ENCODE peak calls at places on chromosome 13, in ten cellular contexts. One of them, this sample, is unnamed.
A peak's percentile ranks its signal among the peaks of the same experiment; 100 is the strongest.

GRCh38 chr13:109821038-109821545 is 34.7 kb upstream of the IRS2 start:
- DNase-seq in left ventricle myocardium inferior: no peak
- DNase-seq in stimulated activated CD8-positive, alpha-beta memory T cell treated with anti-CD3 and anti-CD28 coated beads, Interleukin-15, amount 100 ng/mL, for 1 hour: no peak
- DNase-seq in cerebellar nuclear complex: no peak
- DNase-seq in activated naive CD8-positive, alpha-beta T cell treated with anti-CD3 and anti-CD28 coated beads, Interleukin-2, amount 50 U/mL, for 24 hours: no peak
- DNase-seq in effector CD4-positive, alpha-beta T cell: no peak
- DNase-seq in fibroblast of lung: no peak
- DNase-seq in IMR-90: no peak
- DNase-seq in HT1080: no peak
- DNase-seq in mucosa of descending colon: no peak
- DNase-seq in this sample: no peak

GRCh38 chr13:40668335-40668734 is 1.9 kb upstream of the FOXO1 start:
- DNase-seq in stimulated activated CD8-positive, alpha-beta memory T cell treated with anti-CD3 and anti-CD28 coated beads, Interleukin-15, amount 100 ng/mL, for 1 hour: peak; percentile 27
- DNase-seq in activated naive CD8-positive, alpha-beta T cell treated with anti-CD3 and anti-CD28 coated beads, Interleukin-2, amount 50 U/mL, for 24 hours: peak; percentile 56
- DNase-seq in effector CD4-positive, alpha-beta T cell: peak; percentile 10
- DNase-seq in cerebellar nuclear complex: no peak
- DNase-seq in left ventricle myocardium inferior: peak; percentile 62
- DNase-seq in HT1080: no peak
- DNase-seq in fibroblast of lung: peak; percentile 27
- DNase-seq in mucosa of descending colon: no peak
- DNase-seq in IMR-90: no peak
- DNase-seq in this sample: peak; percentile 61

GRCh38 chr13:47110833-47111240 is 214.0 kb upstream of the HTR2A start:
- DNase-seq in left ventricle myocardium inferior: no peak
- DNase-seq in effector CD4-positive, alpha-beta T cell: no peak
- DNase-seq in fibroblast of lung: no peak
- DNase-seq in activated naive CD8-positive, alpha-beta T cell treated with anti-CD3 and anti-CD28 coated beads, Interleukin-2, amount 50 U/mL, for 24 hours: no peak
- DNase-seq in cerebellar nuclear complex: no peak
- DNase-seq in IMR-90: no peak
- DNase-seq in mucosa of descending colon: no peak
- DNase-seq in HT1080: no peak
- DNase-seq in stimulated activated CD8-positive, alpha-beta memory T cell treated with anti-CD3 and anti-CD28 coated beads, Interleukin-15, amount 100 ng/mL, for 1 hour: no peak
- DNase-seq in this sample: no peak

GRCh38 chr13:20360041-20360491 is 127.9 kb upstream of the GJB6 start:
- DNase-seq in activated naive CD8-positive, alpha-beta T cell treated with anti-CD3 and anti-CD28 coated beads, Interleukin-2, amount 50 U/mL, for 24 hours: no peak
- DNase-seq in fibroblast of lung: peak; percentile 62
- DNase-seq in stimulated activated CD8-positive, alpha-beta memory T cell treated with anti-CD3 and anti-CD28 coated beads, Interleukin-15, amount 100 ng/mL, for 1 hour: no peak
- DNase-seq in mucosa of descending colon: no peak
- DNase-seq in HT1080: peak; percentile 57
- DNase-seq in cerebellar nuclear complex: no peak
- DNase-seq in left ventricle myocardium inferior: no peak
- DNase-seq in effector CD4-positive, alpha-beta T cell: no peak
- DNase-seq in IMR-90: peak; percentile 43
- DNase-seq in this sample: peak; percentile 33

GRCh38 chr13:50800091-50800739 is 43.3 kb downstream of the DLEU7 start:
- DNase-seq in effector CD4-positive, alpha-beta T cell: no peak
- DNase-seq in activated naive CD8-positive, alpha-beta T cell treated with anti-CD3 and anti-CD28 coated beads, Interleukin-2, amount 50 U/mL, for 24 hours: no peak
- DNase-seq in stimulated activated CD8-positive, alpha-beta memory T cell treated with anti-CD3 and anti-CD28 coated beads, Interleukin-15, amount 100 ng/mL, for 1 hour: no peak
- DNase-seq in left ventricle myocardium inferior: no peak
- DNase-seq in cerebellar nuclear complex: no peak
- DNase-seq in fibroblast of lung: no peak
- DNase-seq in IMR-90: no peak
- DNase-seq in HT1080: no peak
- DNase-seq in mucosa of descending colon: no peak
- DNase-seq in this sample: no peak

GRCh38 chr13:48769107-48769704 is 115.5 kb downstream of the CYSLTR2 start:
- DNase-seq in left ventricle myocardium inferior: peak; percentile 41
- DNase-seq in activated naive CD8-positive, alpha-beta T cell treated with anti-CD3 and anti-CD28 coated beads, Interleukin-2, amount 50 U/mL, for 24 hours: peak; percentile 84
- DNase-seq in fibroblast of lung: peak; percentile 95
- DNase-seq in stimulated activated CD8-positive, alpha-beta memory T cell treated with anti-CD3 and anti-CD28 coated beads, Interleukin-15, amount 100 ng/mL, for 1 hour: peak; percentile 75
- DNase-seq in HT1080: peak; percentile 84
- DNase-seq in IMR-90: peak; percentile 91
- DNase-seq in effector CD4-positive, alpha-beta T cell: peak; percentile 82
- DNase-seq in cerebellar nuclear complex: no peak
- DNase-seq in mucosa of descending colon: peak; percentile 35
- DNase-seq in this sample: peak; percentile 88

GRCh38 chr13:114063545-114064515 is 68.6 kb downstream of the RASA3 start:
- DNase-seq in mucosa of descending colon: peak; percentile 52
- DNase-seq in fibroblast of lung: peak; percentile 72
- DNase-seq in effector CD4-positive, alpha-beta T cell: no peak
- DNase-seq in cerebellar nuclear complex: no peak
- DNase-seq in HT1080: peak; percentile 66
- DNase-seq in stimulated activated CD8-positive, alpha-beta memory T cell treated with anti-CD3 and anti-CD28 coated beads, Interleukin-15, amount 100 ng/mL, for 1 hour: no peak
- DNase-seq in left ventricle myocardium inferior: peak; percentile 63
- DNase-seq in activated naive CD8-positive, alpha-beta T cell treated with anti-CD3 and anti-CD28 coated beads, Interleukin-2, amount 50 U/mL, for 24 hours: no peak
- DNase-seq in IMR-90: peak; percentile 61
- DNase-seq in this sample: no peak

GRCh38 chr13:79522583-79522982 is 41.6 kb downstream of the NDFIP2 start:
- DNase-seq in effector CD4-positive, alpha-beta T cell: no peak
- DNase-seq in IMR-90: peak; percentile 64
- DNase-seq in stimulated activated CD8-positive, alpha-beta memory T cell treated with anti-CD3 and anti-CD28 coated beads, Interleukin-15, amount 100 ng/mL, for 1 hour: no peak
- DNase-seq in HT1080: peak; percentile 93
- DNase-seq in cerebellar nuclear complex: no peak
- DNase-seq in left ventricle myocardium inferior: no peak
- DNase-seq in activated naive CD8-positive, alpha-beta T cell treated with anti-CD3 and anti-CD28 coated beads, Interleukin-2, amount 50 U/mL, for 24 hours: peak; percentile 14
- DNase-seq in mucosa of descending colon: no peak
- DNase-seq in fibroblast of lung: peak; percentile 30
- DNase-seq in this sample: no peak

GRCh38 chr13:114258589-114258988 is 22.8 kb upstream of the UPF3A start:
- DNase-seq in fibroblast of lung: no peak
- DNase-seq in IMR-90: no peak
- DNase-seq in stimulated activated CD8-positive, alpha-beta memory T cell treated with anti-CD3 and anti-CD28 coated beads, Interleukin-15, amount 100 ng/mL, for 1 hour: no peak
- DNase-seq in mucosa of descending colon: no peak
- DNase-seq in effector CD4-positive, alpha-beta T cell: no peak
- DNase-seq in left ventricle myocardium inferior: no peak
- DNase-seq in HT1080: no peak
- DNase-seq in cerebellar nuclear complex: no peak
- DNase-seq in activated naive CD8-positive, alpha-beta T cell treated with anti-CD3 and anti-CD28 coated beads, Interleukin-2, amount 50 U/mL, for 24 hours: no peak
- DNase-seq in this sample: no peak

GRCh38 chr13:30113983-30114491 is 193.3 kb downstream of the KATNAL1 start:
- DNase-seq in left ventricle myocardium inferior: no peak
- DNase-seq in mucosa of descending colon: peak; percentile 51
- DNase-seq in HT1080: no peak
- DNase-seq in effector CD4-positive, alpha-beta T cell: no peak
- DNase-seq in fibroblast of lung: no peak
- DNase-seq in activated naive CD8-positive, alpha-beta T cell treated with anti-CD3 and anti-CD28 coated beads, Interleukin-2, amount 50 U/mL, for 24 hours: no peak
- DNase-seq in stimulated activated CD8-positive, alpha-beta memory T cell treated with anti-CD3 and anti-CD28 coated beads, Interleukin-15, amount 100 ng/mL, for 1 hour: no peak
- DNase-seq in IMR-90: no peak
- DNase-seq in cerebellar nuclear complex: no peak
- DNase-seq in this sample: no peak

GRCh38 chr13:101398920-101399319 is 17.4 kb downstream of the NALCN start:
- DNase-seq in stimulated activated CD8-positive, alpha-beta memory T cell treated with anti-CD3 and anti-CD28 coated beads, Interleukin-15, amount 100 ng/mL, for 1 hour: no peak
- DNase-seq in fibroblast of lung: peak; percentile 26
- DNase-seq in cerebellar nuclear complex: no peak
- DNase-seq in HT1080: peak; percentile 85
- DNase-seq in effector CD4-positive, alpha-beta T cell: no peak
- DNase-seq in activated naive CD8-positive, alpha-beta T cell treated with anti-CD3 and anti-CD28 coated beads, Interleukin-2, amount 50 U/mL, for 24 hours: no peak
- DNase-seq in left ventricle myocardium inferior: no peak
- DNase-seq in mucosa of descending colon: no peak
- DNase-seq in IMR-90: peak; percentile 84
- DNase-seq in this sample: no peak

GRCh38 chr13:65562305-65562704 is 1667.8 kb downstream of the PCDH9 start:
- DNase-seq in IMR-90: no peak
- DNase-seq in cerebellar nuclear complex: no peak
- DNase-seq in left ventricle myocardium inferior: no peak
- DNase-seq in stimulated activated CD8-positive, alpha-beta memory T cell treated with anti-CD3 and anti-CD28 coated beads, Interleukin-15, amount 100 ng/mL, for 1 hour: no peak
- DNase-seq in mucosa of descending colon: no peak
- DNase-seq in activated naive CD8-positive, alpha-beta T cell treated with anti-CD3 and anti-CD28 coated beads, Interleukin-2, amount 50 U/mL, for 24 hours: no peak
- DNase-seq in fibroblast of lung: no peak
- DNase-seq in effector CD4-positive, alpha-beta T cell: no peak
- DNase-seq in HT1080: no peak
- DNase-seq in this sample: no peak

GRCh38 chr13:94710081-94710809 is 2.1 kb downstream of the SOX21 start:
- DNase-seq in fibroblast of lung: no peak
- DNase-seq in HT1080: no peak
- DNase-seq in mucosa of descending colon: no peak
- DNase-seq in IMR-90: no peak
- DNase-seq in activated naive CD8-positive, alpha-beta T cell treated with anti-CD3 and anti-CD28 coated beads, Interleukin-2, amount 50 U/mL, for 24 hours: no peak
- DNase-seq in left ventricle myocardium inferior: no peak
- DNase-seq in stimulated activated CD8-positive, alpha-beta memory T cell treated with anti-CD3 and anti-CD28 coated beads, Interleukin-15, amount 100 ng/mL, for 1 hour: no peak
- DNase-seq in cerebellar nuclear complex: no peak
- DNase-seq in effector CD4-positive, alpha-beta T cell: no peak
- DNase-seq in this sample: no peak

GRCh38 chr13:83085186-83085900 is 796.9 kb downstream of the SLITRK1 start:
- DNase-seq in fibroblast of lung: peak; percentile 66
- DNase-seq in activated naive CD8-positive, alpha-beta T cell treated with anti-CD3 and anti-CD28 coated beads, Interleukin-2, amount 50 U/mL, for 24 hours: no peak
- DNase-seq in stimulated activated CD8-positive, alpha-beta memory T cell treated with anti-CD3 and anti-CD28 coated beads, Interleukin-15, amount 100 ng/mL, for 1 hour: no peak
- DNase-seq in HT1080: no peak
- DNase-seq in effector CD4-positive, alpha-beta T cell: no peak
- DNase-seq in cerebellar nuclear complex: no peak
- DNase-seq in left ventricle myocardium inferior: no peak
- DNase-seq in mucosa of descending colon: no peak
- DNase-seq in IMR-90: peak; percentile 69
- DNase-seq in this sample: peak; percentile 30

GRCh38 chr13:24185591-24186232 is 25.2 kb downstream of the SPATA13 start:
- DNase-seq in cerebellar nuclear complex: no peak
- DNase-seq in HT1080: no peak
- DNase-seq in mucosa of descending colon: no peak
- DNase-seq in left ventricle myocardium inferior: no peak
- DNase-seq in fibroblast of lung: peak; percentile 44
- DNase-seq in stimulated activated CD8-positive, alpha-beta memory T cell treated with anti-CD3 and anti-CD28 coated beads, Interleukin-15, amount 100 ng/mL, for 1 hour: no peak
- DNase-seq in effector CD4-positive, alpha-beta T cell: no peak
- DNase-seq in activated naive CD8-positive, alpha-beta T cell treated with anti-CD3 and anti-CD28 coated beads, Interleukin-2, amount 50 U/mL, for 24 hours: no peak
- DNase-seq in IMR-90: peak; percentile 81
- DNase-seq in this sample: no peak

GRCh38 chr13:80955487-80955886 is 614.6 kb upstream of the SPRY2 start:
- DNase-seq in fibroblast of lung: peak; percentile 56
- DNase-seq in left ventricle myocardium inferior: no peak
- DNase-seq in IMR-90: no peak
- DNase-seq in mucosa of descending colon: no peak
- DNase-seq in stimulated activated CD8-positive, alpha-beta memory T cell treated with anti-CD3 and anti-CD28 coated beads, Interleukin-15, amount 100 ng/mL, for 1 hour: no peak
- DNase-seq in cerebellar nuclear complex: no peak
- DNase-seq in activated naive CD8-positive, alpha-beta T cell treated with anti-CD3 and anti-CD28 coated beads, Interleukin-2, amount 50 U/mL, for 24 hours: no peak
- DNase-seq in HT1080: peak; percentile 78
- DNase-seq in effector CD4-positive, alpha-beta T cell: no peak
- DNase-seq in this sample: no peak

GRCh38 chr13:97018029-97018819 is 23.9 kb upstream of the OXGR1 start:
- DNase-seq in fibroblast of lung: peak; percentile 75
- DNase-seq in left ventricle myocardium inferior: no peak
- DNase-seq in effector CD4-positive, alpha-beta T cell: peak; percentile 12
- DNase-seq in activated naive CD8-positive, alpha-beta T cell treated with anti-CD3 and anti-CD28 coated beads, Interleukin-2, amount 50 U/mL, for 24 hours: peak; percentile 7
- DNase-seq in stimulated activated CD8-positive, alpha-beta memory T cell treated with anti-CD3 and anti-CD28 coated beads, Interleukin-15, amount 100 ng/mL, for 1 hour: peak; percentile 6
- DNase-seq in mucosa of descending colon: no peak
- DNase-seq in cerebellar nuclear complex: no peak
- DNase-seq in HT1080: peak; percentile 60
- DNase-seq in IMR-90: peak; percentile 61
- DNase-seq in this sample: peak; percentile 63

GRCh38 chr13:75813323-75813722 is 177.2 kb downstream of the LMO7 start:
- DNase-seq in IMR-90: no peak
- DNase-seq in fibroblast of lung: no peak
- DNase-seq in stimulated activated CD8-positive, alpha-beta memory T cell treated with anti-CD3 and anti-CD28 coated beads, Interleukin-15, amount 100 ng/mL, for 1 hour: no peak
- DNase-seq in mucosa of descending colon: no peak
- DNase-seq in activated naive CD8-positive, alpha-beta T cell treated with anti-CD3 and anti-CD28 coated beads, Interleukin-2, amount 50 U/mL, for 24 hours: no peak
- DNase-seq in cerebellar nuclear complex: no peak
- DNase-seq in effector CD4-positive, alpha-beta T cell: no peak
- DNase-seq in HT1080: no peak
- DNase-seq in left ventricle myocardium inferior: peak; percentile 27
- DNase-seq in this sample: no peak

GRCh38 chr13:101700598-101700997 is 248.1 kb downstream of the ITGBL1 start:
- DNase-seq in fibroblast of lung: peak; percentile 83
- DNase-seq in left ventricle myocardium inferior: no peak
- DNase-seq in IMR-90: no peak
- DNase-seq in activated naive CD8-positive, alpha-beta T cell treated with anti-CD3 and anti-CD28 coated beads, Interleukin-2, amount 50 U/mL, for 24 hours: no peak
- DNase-seq in stimulated activated CD8-positive, alpha-beta memory T cell treated with anti-CD3 and anti-CD28 coated beads, Interleukin-15, amount 100 ng/mL, for 1 hour: no peak
- DNase-seq in cerebellar nuclear complex: no peak
- DNase-seq in effector CD4-positive, alpha-beta T cell: no peak
- DNase-seq in mucosa of descending colon: no peak
- DNase-seq in HT1080: no peak
- DNase-seq in this sample: no peak